ENCODE peak calls at places on chromosomes 2 and 18, in five cellular contexts. V is AG04449, E is astrocyte of the spinal cord, Y is lower lobe of right lung, K is AG10803. Z is an unnamed sample.

GRCh38 chr2:174681983-174682577 is 82.2 kb downstream of the CHRNA1 start:
- DNase-seq in V (no peak), E (peak), Y (peak), K (peak), Z (no peak)

GRCh38 chr18:74450626-74451025 is 6.5 kb downstream of the DIPK1C start:
- DNase-seq in V (no peak), E (no peak), Y (no peak), K (no peak), Z (no peak)

GRCh38 chr18:55419132-55419938 is 168.7 kb downstream of the TCF4 start:
- DNase-seq in V (no peak), E (no peak), Y (no peak), K (peak), Z (no peak)

GRCh38 chr2:105126353-105126752 is 88.5 kb downstream of the MRPS9 start:
- DNase-seq in V (no peak), E (no peak), Y (no peak), K (no peak), Z (no peak)

GRCh38 chr2:55231546-55232083 is 478 bp downstream of the CLHC1 start:
- DNase-seq in V (no peak), E (peak), Y (no peak), K (peak), Z (no peak)

GRCh38 chr2:46984642-46985476 is 69.3 kb upstream of the MCFD2 start:
- DNase-seq in V (peak), E (peak), Y (peak), K (peak), Z (peak)

GRCh38 chr2:68465081-68465916 is 1.8 kb downstream of the FBXO48 start:
- DNase-seq in V (no peak), E (no peak), Y (no peak), K (peak), Z (no peak)

GRCh38 chr2:219911541-219911940 is 284.1 kb downstream of the SLC4A3 start:
- DNase-seq in V (no peak), E (no peak), Y (no peak), K (no peak), Z (no peak)

DNA sequence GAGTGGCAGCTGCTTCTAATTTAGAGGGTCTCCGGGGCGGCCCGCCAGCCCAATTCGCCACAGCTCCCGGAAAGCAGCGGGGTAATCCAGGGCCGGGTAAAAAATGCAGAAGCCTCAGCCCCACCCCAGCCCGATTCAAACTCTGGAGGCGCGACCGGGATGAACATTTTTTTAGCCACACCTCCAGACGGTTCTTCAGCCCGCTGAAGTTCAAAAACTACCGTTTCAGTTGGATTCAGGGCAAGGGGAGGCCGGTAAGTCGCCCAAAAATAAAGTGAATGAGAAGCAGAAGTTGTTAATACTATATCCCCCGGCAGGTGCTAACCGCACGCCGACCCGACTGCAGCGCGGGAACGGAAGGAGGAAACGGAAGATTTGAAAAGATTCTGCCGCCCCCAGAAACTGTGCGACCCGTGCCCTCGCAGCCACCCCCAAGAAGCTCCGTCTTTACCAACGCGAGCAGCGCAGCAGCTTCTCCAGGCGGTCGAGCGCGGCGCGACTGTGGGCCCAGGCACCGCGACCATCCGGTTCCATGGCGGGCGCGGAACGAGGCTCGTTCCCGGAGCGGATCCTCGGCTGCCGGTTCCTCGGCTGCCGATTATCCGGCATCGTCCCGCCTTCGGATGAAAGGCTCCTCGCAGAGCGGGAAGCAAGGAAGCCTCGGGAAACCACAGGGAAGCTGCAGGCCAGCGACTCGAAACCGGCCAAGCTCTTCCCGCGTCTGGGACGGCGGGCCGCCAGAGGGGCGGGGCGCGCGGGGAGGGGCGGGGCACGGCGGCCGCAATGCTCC is at the start of gene BARD1:
- DNase-seq in V (no peak), E (peak), Y (peak), K (peak), Z (peak)
- TF ChIP-seq CTCF in V (no peak), E (no peak), Y (no peak), K (no peak), Z (no peak)

DNA sequence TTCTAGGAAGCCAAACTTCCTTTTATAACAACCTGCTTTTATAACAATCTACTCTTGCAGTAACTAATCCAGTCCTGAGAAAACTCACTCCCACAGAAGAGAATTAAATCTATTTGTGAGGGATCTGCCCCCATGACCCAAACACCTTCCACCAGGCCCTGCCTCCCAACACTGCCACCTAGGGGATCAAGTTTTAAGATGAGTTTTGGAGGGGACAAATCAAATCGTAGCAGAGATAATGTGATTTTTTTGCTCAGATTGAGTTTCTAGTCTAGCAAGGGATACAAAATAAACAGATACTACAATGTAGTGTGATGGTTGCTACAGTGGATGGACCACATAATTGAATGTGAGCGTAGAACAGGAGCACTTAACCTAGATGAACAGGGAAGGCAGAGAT is 52.2 kb downstream of the NCOA1 start:
- DNase-seq in V (no peak), E (no peak), Y (no peak), K (no peak), Z (no peak)
- TF ChIP-seq CTCF in V (no peak), E (peak), Y (no peak), K (peak), Z (peak)

DNA sequence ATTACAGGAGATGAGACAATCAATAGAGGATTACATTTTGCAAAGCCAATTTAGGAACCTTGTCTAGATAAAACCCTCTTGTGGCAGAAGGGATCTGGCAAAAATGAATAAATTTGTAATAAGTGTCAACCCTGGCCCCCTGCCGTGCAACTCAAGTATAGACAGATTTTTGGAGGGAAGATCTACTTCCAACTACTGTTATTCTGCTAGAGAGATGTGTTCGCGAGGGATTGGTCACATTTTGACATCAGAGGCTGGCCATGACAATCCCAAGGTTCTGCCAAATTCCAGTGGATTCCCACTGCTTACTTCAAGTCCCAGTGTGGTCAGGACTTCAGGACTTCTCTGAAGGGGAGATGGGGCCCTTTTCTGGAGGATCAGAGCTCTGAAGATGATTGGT is 192.6 kb downstream of the SH3RF3 start:
- DNase-seq in V (no peak), E (no peak), Y (no peak), K (peak), Z (no peak)
- TF ChIP-seq CTCF in V (no peak), E (no peak), Y (no peak), K (peak), Z (no peak)

GRCh38 chr2:27057184-27057583 is 5.7 kb downstream of the AGBL5 start:
- DNase-seq in V (no peak), E (no peak), Y (no peak), K (no peak), Z (no peak)
- TF ChIP-seq CTCF in V (no peak), E (no peak), Y (no peak), K (no peak), Z (no peak)

DNA sequence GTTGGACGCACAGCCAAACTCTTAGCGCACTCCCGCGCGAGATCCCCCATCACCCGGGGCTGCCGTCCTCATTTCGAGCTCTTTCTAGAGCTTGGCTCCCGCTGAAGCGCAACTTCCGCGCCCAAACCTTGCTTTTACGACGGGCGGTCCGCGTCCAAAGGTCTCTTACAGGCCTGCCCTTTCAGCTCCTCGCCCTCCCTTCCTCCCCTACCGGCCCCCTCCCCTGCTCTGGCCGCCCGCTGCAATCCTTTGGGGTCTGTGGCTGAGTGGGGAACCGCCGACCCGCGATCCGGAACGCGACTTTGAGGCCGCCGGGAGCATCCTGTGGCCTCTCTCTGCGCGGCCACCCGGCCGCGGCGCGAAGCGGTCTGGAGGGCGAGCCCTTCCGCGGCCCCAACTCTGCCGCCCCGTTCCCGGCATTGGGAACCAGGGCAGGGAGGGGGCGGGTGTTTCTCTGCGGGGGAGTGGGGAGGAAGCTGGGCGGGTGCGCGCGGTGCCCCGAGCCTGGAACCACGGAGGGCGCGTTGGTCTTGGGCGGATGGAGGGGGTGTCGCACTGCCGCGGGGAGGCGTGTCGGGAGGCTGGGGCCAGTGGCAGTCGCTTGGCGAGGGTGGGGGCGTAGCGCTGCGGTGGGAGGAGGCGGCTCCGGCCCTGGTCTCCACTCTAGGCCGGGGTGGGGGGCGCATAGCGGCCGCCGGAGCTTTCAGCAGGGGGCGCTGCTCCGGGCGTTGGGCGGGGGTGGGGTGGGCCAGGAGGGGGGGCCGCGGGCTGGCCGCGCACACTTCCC is at the start of gene GDF7:
- DNase-seq in V (no peak), E (no peak), Y (no peak), K (no peak), Z (no peak)
- TF ChIP-seq CTCF in V (no peak), E (peak), Y (no peak), K (no peak), Z (peak)

GRCh38 chr2:238341536-238341935 is 21.2 kb downstream of the TRAF3IP1 start:
- DNase-seq in V (no peak), E (no peak), Y (no peak), K (no peak), Z (no peak)

GRCh38 chr2:238339395-238339780 is 19.1 kb downstream of the TRAF3IP1 start:
- DNase-seq in V (no peak), E (no peak), Y (no peak), K (no peak), Z (no peak)

GRCh38 chr2:238338710-238339394 is 18.5 kb downstream of the TRAF3IP1 start:
- DNase-seq in V (no peak), E (no peak), Y (no peak), K (no peak), Z (no peak)

GRCh38 chr2:238337846-238338245 is 17.5 kb downstream of the TRAF3IP1 start:
- DNase-seq in V (no peak), E (no peak), Y (no peak), K (no peak), Z (no peak)

GRCh38 chr2:238339814-238340213 is 19.5 kb downstream of the TRAF3IP1 start:
- DNase-seq in V (no peak), E (no peak), Y (no peak), K (no peak), Z (no peak)
- TF ChIP-seq CTCF in V (no peak), E (no peak), Y (no peak), K (peak), Z (no peak)

DNA sequence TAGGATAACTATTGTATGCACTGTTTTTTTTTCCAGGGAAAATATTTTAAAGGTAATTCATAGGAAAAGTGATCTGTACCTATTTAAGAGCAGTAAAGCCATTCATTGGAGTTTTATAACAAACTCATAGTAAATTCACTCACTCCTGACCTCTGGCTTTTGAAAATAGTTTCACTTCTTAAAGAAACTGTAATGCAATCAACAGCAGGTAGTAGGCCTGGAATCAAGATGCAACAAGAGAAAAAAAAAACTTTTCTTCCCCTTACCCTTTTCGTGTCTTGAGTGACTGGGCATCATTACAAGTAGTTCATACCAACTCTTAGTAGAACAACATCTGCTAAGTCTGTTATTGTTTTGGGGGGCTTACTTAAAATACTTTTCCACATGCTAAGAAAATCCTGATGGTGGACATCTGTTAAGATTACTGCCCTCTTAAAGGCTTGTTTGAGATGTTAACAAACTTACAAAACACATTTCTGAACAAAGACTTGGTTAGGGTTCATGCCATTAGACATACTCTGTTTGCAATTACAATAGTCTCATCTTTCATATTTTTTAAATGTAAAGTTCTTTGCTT is 164.2 kb upstream of the FOSL2 start:
- DNase-seq in V (no peak), E (no peak), Y (no peak), K (peak), Z (peak)
- TF ChIP-seq CTCF in V (no peak), E (peak), Y (no peak), K (peak), Z (peak)

DNA sequence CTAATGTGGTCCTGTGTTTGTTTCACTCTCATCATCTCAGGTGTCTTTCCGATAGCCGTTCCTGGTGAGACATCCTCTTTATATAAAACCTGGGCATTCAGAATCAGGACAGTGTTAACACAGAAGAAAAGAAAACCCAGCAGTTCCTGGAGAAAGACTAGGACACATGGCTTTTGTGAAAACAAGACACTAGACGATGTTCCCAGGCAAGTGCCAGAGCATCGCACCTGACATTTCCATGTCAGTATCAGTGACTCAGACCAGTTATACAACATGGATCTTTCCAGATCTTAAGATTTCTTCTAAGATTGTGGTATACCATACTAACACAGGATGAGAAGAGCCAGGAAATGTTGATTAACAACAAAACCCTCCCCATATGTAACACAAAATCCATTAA is 96.5 kb downstream of the RIF1 start:
- DNase-seq in V (no peak), E (no peak), Y (no peak), K (no peak), Z (no peak)
- TF ChIP-seq CTCF in V (no peak), E (no peak), Y (no peak), K (no peak), Z (no peak)

DNA sequence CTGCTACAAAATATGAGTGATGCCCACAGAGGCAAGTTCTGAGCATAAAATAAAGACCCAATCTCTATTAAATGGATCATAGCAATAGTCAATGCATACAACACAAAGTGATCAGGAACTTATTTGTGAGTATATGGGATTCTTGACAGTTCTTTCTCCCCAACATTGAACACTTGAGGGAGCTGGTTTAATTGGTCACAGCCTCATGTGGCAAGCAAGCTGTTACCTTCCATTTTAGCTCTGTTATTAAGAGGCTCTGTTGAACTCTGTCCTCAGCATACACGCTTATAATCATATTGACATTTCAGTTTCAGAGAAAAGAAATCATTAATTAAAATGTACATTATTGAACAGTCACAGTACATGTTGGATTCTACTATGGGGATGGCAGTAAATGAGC is 37.6 kb upstream of the PAX3 start:
- DNase-seq in V (no peak), E (no peak), Y (no peak), K (no peak), Z (no peak)
- TF ChIP-seq CTCF in V (no peak), E (no peak), Y (no peak), K (no peak), Z (no peak)

Z was measured in HFF-Myc.